ENCODE peak calls at places on chromosomes 16 and 17, in four cellular contexts. R is WTC11; N is CD4-positive, alpha-beta T cell; E is stimulated activated CD4-positive, alpha-beta T cell treated with anti-CD3 and anti-CD28 coated beads, Interleukin-1b, Interleukin-23, amount 100 ng/mL, for 24 hours. F is an unnamed sample.

GRCh38 chr17:82710499-82711232 is 5.8 kb upstream of the FN3KRP start:
- DNase-seq in R (no peak), N (no peak), E (no peak), F (no peak)

GRCh38 chr16:3645108-3645503 is 9.4 kb upstream of the DNASE1 start:
- DNase-seq in R (no peak), N (no peak), E (no peak), F (no peak)

GRCh38 chr17:34616148-34616547 is 36.8 kb downstream of the TMEM132E start:
- DNase-seq in R (peak; percentile 30), N (no peak), E (no peak), F (no peak)

GRCh38 chr17:73088561-73088960 is 3.9 kb downstream of the SLC39A11 start:
- DNase-seq in R (no peak), N (no peak), E (no peak), F (no peak)

GRCh38 chr16:30491744-30492308 is 19.3 kb downstream of the ITGAL start:
- DNase-seq in R (no peak), N (no peak), E (no peak), F (no peak)

GRCh38 chr17:65559802-65560627 is 1.4 kb downstream of the AXIN2 start:
- DNase-seq in R (peak; percentile 58), N (peak; percentile 25), E (no peak), F (no peak)

GRCh38 chr16:2386990-2387389 is 42.3 kb upstream of the CCNF start:
- DNase-seq in R (peak; percentile 50), N (no peak), E (no peak), F (no peak)

GRCh38 chr17:60559995-60560859 is 34.2 kb upstream of the APPBP2 start:
- DNase-seq in R (no peak), N (no peak), E (no peak), F (no peak)

GRCh38 chr17:16936536-16937310 is 35.2 kb downstream of the TNFRSF13B start:
- DNase-seq in R (peak; percentile 3), N (no peak), E (no peak), F (no peak)

GRCh38 chr16:84739349-84740124 is 39.7 kb downstream of the USP10 start:
- DNase-seq in R (no peak), N (no peak), E (no peak), F (no peak)

GRCh38 chr16:26137956-26138355 is 446.2 kb downstream of the HS3ST4 start:
- DNase-seq in R (no peak), N (no peak), E (no peak), F (no peak)

GRCh38 chr16:67378642-67379041 is 14.7 kb downstream of the TPPP3 start:
- DNase-seq in R (no peak), N (no peak), E (no peak), F (no peak)

GRCh38 chr16:760498-761343 is at the start of gene MSLN:
- DNase-seq in R (no peak), N (peak; percentile 4), E (no peak), F (no peak)

GRCh38 chr17:3681057-3681456 is 12.4 kb downstream of the EMC6 start:
- DNase-seq in R (no peak), N (no peak), E (no peak), F (no peak)

GRCh38 chr16:16159662-16160061 is 63.6 kb downstream of the ABCC6 start:
- DNase-seq in R (no peak), N (no peak), E (no peak), F (no peak)

GRCh38 chr17:70622382-70623260 is 453.3 kb downstream of the KCNJ2 start:
- DNase-seq in R (peak; percentile 79), N (no peak), E (no peak), F (peak; percentile 28)

GRCh38 chr17:35086931-35087573 is 23.5 kb upstream of the RFFL start:
- DNase-seq in R (no peak), N (no peak), E (no peak), F (no peak)

GRCh38 chr16:88636488-88637265 is 1.7 kb upstream of the IL17C start:
- DNase-seq in R (no peak), N (no peak), E (no peak), F (no peak)

GRCh38 chr17:42289863-42290165 is 1.5 kb downstream of the STAT5A start:
- DNase-seq in R (no peak), N (no peak), E (no peak), F (no peak)

GRCh38 chr17:82806645-82807044 is 33.2 kb downstream of the ZNF750 start:
- DNase-seq in R (no peak), N (no peak), E (no peak), F (no peak)